ENCODE peak calls at places on chromosomes 12 and 14, in six cellular contexts. One of them, this sample, is unnamed. For H3K36me3, the result is how much of the 10 kb centered on the place peaks cover.

GRCh38 chr12:110860833-110861291 is 14.1 kb downstream of the CCDC63 start:
- DNase-seq in stomach: no peak
- DNase-seq in transverse colon: no peak
- DNase-seq in sigmoid colon: no peak
- DNase-seq in tibial nerve: no peak
- DNase-seq in esophagus muscularis mucosa: no peak
- DNase-seq in this sample: no peak

GRCh38 chr14:85288041-85288440 is 241.9 kb upstream of the FLRT2 start:
- DNase-seq in stomach: no peak
- DNase-seq in transverse colon: no peak
- DNase-seq in sigmoid colon: no peak
- DNase-seq in tibial nerve: no peak
- DNase-seq in esophagus muscularis mucosa: no peak
- DNase-seq in this sample: no peak

GRCh38 chr12:104219908-104220404 is 4.4 kb downstream of the TXNRD1 start:
- DNase-seq in stomach: peak
- DNase-seq in transverse colon: peak
- DNase-seq in sigmoid colon: no peak
- DNase-seq in tibial nerve: no peak
- DNase-seq in esophagus muscularis mucosa: peak
- DNase-seq in this sample: no peak

GRCh38 chr12:81800298-81801148 is 41.4 kb upstream of the PPFIA2 start:
- DNase-seq in stomach: no peak
- DNase-seq in transverse colon: no peak
- DNase-seq in sigmoid colon: no peak
- DNase-seq in tibial nerve: no peak
- DNase-seq in esophagus muscularis mucosa: no peak
- DNase-seq in this sample: no peak

GRCh38 chr12:23204933-23205778 is 580.2 kb downstream of the ETNK1 start:
- DNase-seq in stomach: no peak
- DNase-seq in transverse colon: no peak
- DNase-seq in sigmoid colon: no peak
- DNase-seq in tibial nerve: no peak
- DNase-seq in esophagus muscularis mucosa: no peak
- DNase-seq in this sample: no peak

GRCh38 chr12:82182601-82183000 is 175.6 kb downstream of the CCDC59 start:
- DNase-seq in stomach: no peak
- DNase-seq in transverse colon: no peak
- DNase-seq in sigmoid colon: no peak
- DNase-seq in tibial nerve: no peak
- DNase-seq in esophagus muscularis mucosa: no peak
- DNase-seq in this sample: no peak

GRCh38 chr12:110247340-110248095 is 33.5 kb upstream of the ATP2A2 start:
- DNase-seq in stomach: peak
- DNase-seq in transverse colon: peak
- DNase-seq in sigmoid colon: no peak
- DNase-seq in tibial nerve: no peak
- DNase-seq in esophagus muscularis mucosa: no peak
- DNase-seq in this sample: no peak

GRCh38 chr14:85415015-85415712 is 114.8 kb upstream of the FLRT2 start:
- DNase-seq in stomach: no peak
- DNase-seq in transverse colon: no peak
- DNase-seq in sigmoid colon: peak
- DNase-seq in tibial nerve: peak
- DNase-seq in esophagus muscularis mucosa: no peak
- DNase-seq in this sample: peak

GRCh38 chr12:65854629-65855028 is 30.3 kb downstream of the HMGA2 start:
- DNase-seq in stomach: no peak
- DNase-seq in transverse colon: no peak
- DNase-seq in sigmoid colon: no peak
- DNase-seq in tibial nerve: no peak
- DNase-seq in esophagus muscularis mucosa: no peak
- DNase-seq in this sample: no peak

GRCh38 chr12:52526511-52526951 is 6.3 kb upstream of the KRT5 start:
- DNase-seq in stomach: no peak
- DNase-seq in transverse colon: no peak
- DNase-seq in sigmoid colon: no peak
- DNase-seq in tibial nerve: no peak
- DNase-seq in esophagus muscularis mucosa: no peak
- DNase-seq in this sample: no peak

GRCh38 chr12:6312529-6313325 is 2.2 kb downstream of the PLEKHG6 start:
- DNase-seq in stomach: peak
- DNase-seq in transverse colon: peak
- DNase-seq in sigmoid colon: peak
- DNase-seq in tibial nerve: no peak
- DNase-seq in esophagus muscularis mucosa: no peak
- DNase-seq in this sample: no peak

GRCh38 chr12:64673490-64674169 is 63.3 kb downstream of the RASSF3 start:
- DNase-seq in stomach: no peak
- DNase-seq in transverse colon: no peak
- DNase-seq in sigmoid colon: no peak
- DNase-seq in tibial nerve: no peak
- DNase-seq in esophagus muscularis mucosa: no peak
- DNase-seq in this sample: no peak

GRCh38 chr12:11178250-11178649 is 7.3 kb downstream of the SMIM10L1 start:
- DNase-seq in stomach: no peak
- DNase-seq in transverse colon: no peak
- DNase-seq in sigmoid colon: no peak
- DNase-seq in tibial nerve: no peak
- DNase-seq in esophagus muscularis mucosa: no peak
- DNase-seq in this sample: no peak

GRCh38 chr12:51362747-51363342 is 16.4 kb upstream of the CELA1 start:
- DNase-seq in stomach: no peak
- DNase-seq in transverse colon: no peak
- DNase-seq in sigmoid colon: no peak
- DNase-seq in tibial nerve: no peak
- DNase-seq in esophagus muscularis mucosa: no peak
- DNase-seq in this sample: no peak
- H3K36me3 ChIP-seq in stomach: under half
- H3K36me3 ChIP-seq in transverse colon: under half
- H3K36me3 ChIP-seq in sigmoid colon: under half
- H3K36me3 ChIP-seq in tibial nerve: under half
- H3K36me3 ChIP-seq in esophagus muscularis mucosa: under half
- H3K36me3 ChIP-seq in this sample: under half

DNA sequence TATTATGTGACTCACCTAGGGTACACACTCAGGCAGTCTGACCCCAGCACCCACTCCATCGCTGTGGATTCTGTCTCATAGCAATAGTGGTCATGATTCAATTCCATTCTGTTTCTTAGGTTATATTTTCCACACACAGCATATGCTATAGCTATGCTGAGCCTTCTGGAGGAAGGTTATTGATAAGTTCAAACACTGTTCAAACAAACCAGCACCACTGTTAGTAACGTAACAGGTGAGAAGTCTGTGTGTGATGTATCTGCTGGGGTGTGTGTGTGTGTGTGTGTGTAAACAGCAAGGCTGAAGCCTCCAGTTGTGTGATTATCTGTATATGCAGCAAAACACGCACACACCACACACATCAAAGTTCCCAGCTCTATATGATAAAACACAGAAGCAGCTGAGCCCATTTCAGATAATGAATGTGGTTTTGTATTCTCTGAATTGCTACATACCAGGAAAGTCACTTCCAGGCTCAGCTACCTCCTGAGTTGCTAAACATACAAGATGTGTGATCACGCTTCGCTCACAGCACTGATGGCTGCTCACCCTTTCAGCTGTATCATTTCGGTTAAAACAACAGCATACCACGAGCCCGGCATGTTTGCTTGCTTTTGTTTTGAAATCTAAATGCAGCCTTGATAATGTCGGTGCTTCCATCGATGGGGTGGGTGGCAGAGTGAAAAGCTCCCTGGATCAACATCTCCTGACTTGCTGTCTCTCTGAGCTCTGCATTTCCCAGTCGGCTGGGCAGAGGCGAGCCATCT is 6.8 kb upstream of the SYNE3 start:
- DNase-seq in stomach: no peak
- DNase-seq in transverse colon: no peak
- DNase-seq in sigmoid colon: no peak
- DNase-seq in tibial nerve: no peak
- DNase-seq in esophagus muscularis mucosa: no peak
- DNase-seq in this sample: peak
- TF ChIP-seq EP300 in stomach: no peak
- TF ChIP-seq EP300 in transverse colon: no peak
- TF ChIP-seq EP300 in sigmoid colon: no peak
- TF ChIP-seq EP300 in tibial nerve: no peak
- TF ChIP-seq EP300 in esophagus muscularis mucosa: no peak
- TF ChIP-seq EP300 in this sample: no peak

GRCh38 chr14:55848964-55849363 is 269.0 kb downstream of the KTN1 start:
- DNase-seq in stomach: no peak
- DNase-seq in transverse colon: no peak
- DNase-seq in sigmoid colon: no peak
- DNase-seq in tibial nerve: no peak
- DNase-seq in esophagus muscularis mucosa: no peak
- DNase-seq in this sample: no peak

GRCh38 chr14:55847766-55848165 is 267.8 kb downstream of the KTN1 start:
- DNase-seq in stomach: no peak
- DNase-seq in transverse colon: no peak
- DNase-seq in sigmoid colon: no peak
- DNase-seq in tibial nerve: no peak
- DNase-seq in esophagus muscularis mucosa: no peak
- DNase-seq in this sample: no peak

GRCh38 chr14:55843718-55844403 is 263.9 kb downstream of the KTN1 start:
- DNase-seq in stomach: no peak
- DNase-seq in transverse colon: no peak
- DNase-seq in sigmoid colon: no peak
- DNase-seq in tibial nerve: no peak
- DNase-seq in esophagus muscularis mucosa: no peak
- DNase-seq in this sample: no peak

GRCh38 chr14:55846852-55847471 is 267.0 kb downstream of the KTN1 start:
- DNase-seq in stomach: no peak
- DNase-seq in transverse colon: no peak
- DNase-seq in sigmoid colon: peak
- DNase-seq in tibial nerve: peak
- DNase-seq in esophagus muscularis mucosa: no peak
- DNase-seq in this sample: peak

GRCh38 chr14:55845963-55846851 is 266.2 kb downstream of the KTN1 start:
- DNase-seq in stomach: no peak
- DNase-seq in transverse colon: no peak
- DNase-seq in sigmoid colon: no peak
- DNase-seq in tibial nerve: no peak
- DNase-seq in esophagus muscularis mucosa: no peak
- DNase-seq in this sample: no peak
- TF ChIP-seq CTCF in stomach: no peak
- TF ChIP-seq CTCF in transverse colon: no peak
- TF ChIP-seq CTCF in sigmoid colon: no peak
- TF ChIP-seq CTCF in tibial nerve: no peak
- TF ChIP-seq CTCF in esophagus muscularis mucosa: no peak
- TF ChIP-seq CTCF in this sample: no peak

DNA sequence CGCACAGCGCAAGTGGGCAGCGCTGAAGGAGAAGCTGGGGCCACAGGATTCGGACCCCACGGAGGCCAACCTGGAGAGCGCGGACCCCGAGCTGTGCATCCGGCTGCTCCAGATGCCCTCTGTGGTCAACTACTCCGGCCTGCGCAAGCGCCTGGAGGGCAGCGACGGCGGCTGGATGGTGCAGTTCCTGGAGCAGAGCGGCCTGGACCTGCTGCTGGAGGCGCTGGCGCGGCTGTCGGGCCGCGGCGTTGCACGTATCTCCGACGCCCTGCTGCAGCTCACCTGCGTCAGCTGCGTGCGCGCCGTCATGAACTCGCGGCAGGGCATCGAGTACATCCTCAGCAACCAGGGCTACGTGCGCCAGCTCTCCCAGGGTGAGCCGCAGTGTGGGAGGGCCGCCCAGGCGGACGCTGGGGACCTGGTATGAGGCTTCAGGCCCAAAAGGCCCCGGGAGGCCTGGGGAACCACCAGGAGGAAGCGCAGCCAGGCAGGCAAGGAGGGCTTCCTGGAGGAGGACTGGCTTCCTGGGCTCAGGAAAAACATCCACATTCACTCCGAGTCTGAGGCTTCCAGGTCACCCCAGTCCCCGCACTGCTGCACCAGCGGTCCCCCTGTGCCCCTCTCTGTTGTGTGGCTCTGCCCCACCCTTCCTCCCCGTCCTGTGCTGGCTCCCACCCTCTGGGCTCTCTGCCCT is 12.1 kb downstream of the INF2 start:
- DNase-seq in stomach: no peak
- DNase-seq in transverse colon: no peak
- DNase-seq in sigmoid colon: no peak
- DNase-seq in tibial nerve: no peak
- DNase-seq in esophagus muscularis mucosa: no peak
- DNase-seq in this sample: no peak
- H3K36me3 ChIP-seq in stomach: half or more
- H3K36me3 ChIP-seq in transverse colon: under half
- H3K36me3 ChIP-seq in sigmoid colon: half or more
- H3K36me3 ChIP-seq in tibial nerve: half or more
- H3K36me3 ChIP-seq in esophagus muscularis mucosa: half or more
- H3K36me3 ChIP-seq in this sample: half or more